ENCODE peak calls at places on chromosomes 12 and 14, in ten cellular contexts. W, O, C, S, L, N, R, E, M and H are unnamed samples.
A peak's percentile ranks its signal among the peaks of the same experiment; 100 is the strongest.

GRCh38 chr12:82176761-82177490 is 181.3 kb downstream of the CCDC59 start:
- DNase-seq in W (no peak), O (no peak), C (no peak), S (no peak), L (no peak), N (no peak), R (no peak), E (no peak), M (no peak), H (no peak)

GRCh38 chr12:2283910-2284309 is 231.1 kb downstream of the CACNA1C start:
- DNase-seq in W (no peak), O (no peak), C (peak; percentile 53), S (no peak), L (no peak), N (no peak), R (no peak), E (peak; percentile 52), M (peak; percentile 47), H (no peak)

GRCh38 chr14:99990268-99991170 is 74.7 kb upstream of the EVL start:
- DNase-seq in W (no peak), O (no peak), C (peak; percentile 24), S (no peak), L (no peak), N (no peak), R (no peak), E (no peak), M (no peak), H (no peak)

GRCh38 chr14:55715889-55716288 is 135.9 kb downstream of the KTN1 start:
- DNase-seq in W (no peak), O (peak; percentile 43), C (peak; percentile 82), S (no peak), L (no peak), N (no peak), R (no peak), E (peak; percentile 24), M (no peak), H (no peak)

GRCh38 chr14:38481939-38482678 is 226.2 kb upstream of the CLEC14A start:
- DNase-seq in W (no peak), O (no peak), C (peak; percentile 70), S (no peak), L (no peak), N (no peak), R (no peak), E (no peak), M (no peak), H (no peak)

GRCh38 chr12:1517007-1517406 is 77.4 kb downstream of the FBXL14 start:
- DNase-seq in W (no peak), O (no peak), C (peak; percentile 82), S (no peak), L (no peak), N (peak; percentile 28), R (peak; percentile 58), E (no peak), M (peak; percentile 75), H (peak; percentile 90)

GRCh38 chr12:7806863-7807487 is 17.8 kb downstream of the NANOG start:
- DNase-seq in W (peak; percentile 60), O (peak; percentile 62), C (peak; percentile 61), S (peak; percentile 61), L (peak; percentile 48), N (no peak), R (peak; percentile 66), E (peak; percentile 45), M (peak; percentile 65), H (peak; percentile 80)

GRCh38 chr14:103008768-103009342 is 48.5 kb downstream of the CDC42BPB start:
- DNase-seq in W (no peak), O (peak; percentile 73), C (peak; percentile 72), S (no peak), L (no peak), N (no peak), R (no peak), E (no peak), M (no peak), H (no peak)

GRCh38 chr12:109541412-109541725 is 31.9 kb downstream of the MMAB start:
- DNase-seq in W (no peak), O (no peak), C (peak; percentile 4), S (no peak), L (no peak), N (no peak), R (peak; percentile 69), E (no peak), M (no peak), H (no peak)

DNA sequence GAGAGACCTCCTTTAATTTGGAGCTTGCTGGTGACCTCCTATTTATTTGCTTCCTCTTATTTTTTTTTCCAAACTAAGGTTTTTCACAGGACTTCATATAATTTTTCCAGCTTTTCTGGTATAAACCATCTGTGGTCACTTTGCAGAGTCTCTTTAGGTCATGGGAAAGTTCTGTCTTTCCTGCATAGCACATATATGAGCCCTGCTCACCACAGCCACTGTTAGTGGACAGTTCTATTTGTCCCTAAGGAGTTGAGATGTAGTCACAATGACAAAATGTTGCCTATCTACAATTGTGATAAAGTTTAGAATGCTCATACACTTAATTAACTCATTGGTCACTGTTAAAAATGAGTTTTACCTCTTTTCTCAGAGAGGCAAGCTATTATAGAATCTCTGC is 53.7 kb upstream of the LDHB start:
- DNase-seq in W (no peak), O (no peak), C (no peak), S (no peak), L (no peak), N (no peak), R (no peak), E (no peak), M (no peak), H (no peak)
- H3K4me3 ChIP-seq in W (no peak overlapping the region), O (no peak overlapping the region), C (no peak overlapping the region), S (no peak overlapping the region), L (no peak overlapping the region), N (no peak overlapping the region), R (no peak overlapping the region), E (no peak overlapping the region), M (no peak overlapping the region), H (no peak overlapping the region)

DNA sequence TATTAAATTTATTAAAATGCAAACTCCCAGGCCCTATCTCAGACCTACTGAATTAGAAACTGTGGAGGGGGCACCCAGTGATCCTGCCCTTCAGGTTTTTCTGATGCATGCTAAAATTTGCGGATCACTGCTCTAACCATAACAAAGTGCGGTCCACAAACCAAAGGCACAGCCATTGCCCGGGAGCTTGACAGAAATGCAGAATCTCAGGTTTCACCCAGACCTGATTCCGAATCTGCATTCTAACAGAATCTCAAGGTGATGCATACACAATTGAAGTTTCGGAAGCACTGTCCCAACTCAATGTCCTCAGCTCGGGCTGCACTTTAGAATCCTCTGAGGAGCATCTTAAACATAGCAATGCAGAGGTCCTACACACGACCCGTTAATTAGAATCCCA is 46.0 kb downstream of the ZFYVE1 start:
- DNase-seq in W (no peak), O (no peak), C (no peak), S (no peak), L (no peak), N (no peak), R (no peak), E (no peak), M (no peak), H (no peak)
- H3K36me3 ChIP-seq in W (peaks cover 9% of the 10 kb centered on the region), O (peaks cover 20% of the 10 kb centered on the region), C (peaks cover 43% of the 10 kb centered on the region), S (no peaks in the 10 kb centered on the region), L (no peaks in the 10 kb centered on the region), N (peaks cover 29% of the 10 kb centered on the region), R (peaks cover 28% of the 10 kb centered on the region), E (peaks cover 87% of the 10 kb centered on the region), M (peaks cover 24% of the 10 kb centered on the region), H (no peaks in the 10 kb centered on the region)

GRCh38 chr14:105179191-105179590 is 1.9 kb downstream of the NUDT14 start:
- DNase-seq in W (no peak), O (no peak), C (no peak), S (no peak), L (no peak), N (no peak), R (no peak), E (no peak), M (no peak), H (no peak)

GRCh38 chr14:105184461-105184860 is 3.3 kb upstream of the NUDT14 start:
- DNase-seq in W (no peak), O (no peak), C (no peak), S (no peak), L (no peak), N (no peak), R (no peak), E (no peak), M (no peak), H (no peak)

GRCh38 chr14:105180598-105181528 is at the start of gene NUDT14:
- DNase-seq in W (peak; percentile 87), O (no peak), C (peak; percentile 25), S (peak; percentile 46), L (peak; percentile 70), N (no peak), R (peak; percentile 96), E (peak; percentile 69), M (peak; percentile 84), H (peak; percentile 99)

GRCh38 chr14:105182296-105183020 is 1.3 kb upstream of the NUDT14 start:
- DNase-seq in W (no peak), O (no peak), C (no peak), S (no peak), L (no peak), N (no peak), R (no peak), E (no peak), M (no peak), H (no peak)

DNA sequence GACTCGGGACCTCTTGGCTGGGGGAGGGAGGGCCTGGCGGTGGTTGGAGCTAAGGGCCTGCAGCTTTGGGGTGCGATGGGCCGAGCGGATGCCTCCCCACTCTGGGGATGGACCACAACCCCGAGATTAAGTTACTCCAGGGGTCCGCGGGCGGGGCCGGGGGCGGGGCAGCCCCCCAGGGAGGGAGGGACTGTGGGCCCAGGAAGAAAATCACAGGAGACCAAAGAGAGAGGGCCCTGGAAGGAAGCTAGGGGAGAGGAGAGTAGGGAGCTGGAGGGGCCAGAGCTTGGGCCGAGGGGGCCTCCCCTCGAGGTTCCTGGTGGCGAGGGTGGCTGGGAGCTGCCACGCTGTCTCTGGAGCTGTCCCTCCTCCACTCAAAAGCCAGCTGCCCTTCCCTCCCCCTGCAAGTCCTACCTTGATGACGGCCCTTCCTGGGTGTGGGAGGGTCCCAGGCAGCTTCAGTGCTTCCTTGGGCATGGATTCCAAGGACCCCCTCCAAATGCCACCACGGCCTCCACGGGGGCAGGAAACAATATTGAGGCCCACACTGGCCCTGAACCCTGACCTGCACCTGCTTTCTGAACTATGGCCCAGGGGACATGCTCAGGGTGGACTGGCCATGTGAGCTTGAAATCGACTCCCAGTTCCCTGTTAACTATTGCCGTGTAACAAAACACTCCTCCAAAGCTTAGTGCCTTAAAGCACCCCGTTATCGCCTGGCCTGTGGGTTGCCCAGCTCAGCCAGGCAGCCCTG is 607 bp upstream of the NUDT14 start:
- DNase-seq in W (no peak), O (no peak), C (no peak), S (no peak), L (no peak), N (no peak), R (no peak), E (no peak), M (no peak), H (no peak)
- H3K4me3 ChIP-seq in W (no peak overlapping the region), O (peak overlapping the region; percentile 50), C (no peak overlapping the region), S (peak overlapping the region; percentile 44), L (peak overlapping the region; percentile 47), N (peak overlapping the region; percentile 53), R (no peak overlapping the region), E (peak overlapping the region; percentile 63), M (peak overlapping the region; percentile 68), H (peak overlapping the region; percentile 39)

DNA sequence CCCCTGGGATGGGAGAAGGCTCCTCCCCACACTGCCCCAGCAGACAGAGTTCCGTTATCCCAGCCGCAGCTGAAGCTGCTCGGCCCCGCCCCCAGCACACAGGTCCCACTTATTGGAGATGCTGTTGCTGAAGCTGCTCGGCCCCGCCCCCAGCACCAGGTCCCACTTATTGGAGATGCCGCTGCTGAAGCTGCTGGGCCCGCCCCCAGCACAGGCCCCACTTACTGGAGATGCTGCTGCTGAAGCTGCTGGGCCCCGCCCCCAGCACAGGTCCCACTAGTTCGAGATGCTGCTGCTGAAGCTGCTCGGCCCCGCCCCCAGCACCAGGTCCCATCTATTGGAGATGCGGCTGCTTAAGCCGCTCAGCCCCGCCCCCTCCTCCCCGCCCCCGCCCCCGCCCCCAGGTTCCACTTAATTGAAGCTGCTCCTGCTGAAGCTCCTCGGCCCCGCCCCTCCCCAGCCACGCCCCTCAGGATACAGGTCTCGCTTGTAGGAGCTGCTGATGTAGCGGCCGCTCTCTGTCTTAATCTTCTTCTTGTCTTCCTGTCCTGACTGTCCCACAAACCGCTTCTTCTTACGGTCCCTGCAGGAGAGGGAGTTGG is 12.0 kb downstream of the CFAP73 start:
- DNase-seq in W (no peak), O (no peak), C (no peak), S (peak; percentile 74), L (no peak), N (no peak), R (peak; percentile 95), E (no peak), M (peak; percentile 99), H (peak; percentile 99)
- H3K36me3 ChIP-seq in W (peaks cover 56% of the 10 kb centered on the region), O (peaks cover 76% of the 10 kb centered on the region), C (peaks cover 52% of the 10 kb centered on the region), S (peaks cover 46% of the 10 kb centered on the region), L (no peaks in the 10 kb centered on the region), N (peaks cover 62% of the 10 kb centered on the region), R (peaks cover 13% of the 10 kb centered on the region), E (peaks cover 85% of the 10 kb centered on the region), M (peaks cover 92% of the 10 kb centered on the region), H (peaks cover 22% of the 10 kb centered on the region)